ENCODE peak calls at places on chromosomes 16 and 17, in eight cellular contexts. T, N, X, B, C, F, I and K are unnamed samples.

GRCh38 chr16:82741073-82741615 is 114.4 kb downstream of the CDH13 start:
- DNase-seq in T (no peak), C (no peak), N (no peak), B (no peak), I (no peak), X (no peak), F (no peak), K (no peak)

GRCh38 chr16:47204736-47205499 is 61.2 kb upstream of the NETO2 start:
- DNase-seq in C (no peak), F (no peak), X (no peak), N (no peak), B (no peak), I (no peak), T (no peak), K (no peak)

GRCh38 chr16:71771571-71771970 is 37.1 kb downstream of the AP1G1 start:
- DNase-seq in B (no peak), C (no peak), T (no peak), N (no peak), X (no peak), F (no peak), I (no peak), K (no peak)

GRCh38 chr16:74557275-74557674 is 49.6 kb downstream of the GLG1 start:
- DNase-seq in B (no peak), X (no peak), I (no peak), T (no peak), N (no peak), F (no peak), C (no peak), K (no peak)

GRCh38 chr17:55416470-55417052 is 5.1 kb downstream of the MMD start:
- DNase-seq in B (no peak), X (no peak), F (no peak), I (no peak), T (no peak), C (no peak), N (no peak), K (no peak)

GRCh38 chr16:67438824-67439393 is 8.0 kb downstream of the HSD11B2 start:
- DNase-seq in I (no peak), B (no peak), N (no peak), C (no peak), T (no peak), X (no peak), F (no peak), K (no peak)

GRCh38 chr16:88700636-88701482 is 5.3 kb downstream of the RNF166 start:
- DNase-seq in F (peak), B (no peak), C (peak), I (peak), N (no peak), X (peak), T (peak), K (no peak)

GRCh38 chr17:45942284-45942683 is 47.9 kb downstream of the MAPT start:
- DNase-seq in N (no peak), B (no peak), F (peak), X (peak), C (no peak), I (peak), T (peak), K (no peak)

GRCh38 chr16:84479716-84480450 is 24.6 kb downstream of the MEAK7 start:
- DNase-seq in C (no peak), B (no peak), F (no peak), N (no peak), X (no peak), T (no peak), I (peak), K (peak)

GRCh38 chr16:1687427-1688316 is 9.6 kb downstream of the JPT2 start:
- DNase-seq in N (no peak), I (no peak), X (no peak), B (no peak), T (no peak), F (no peak), C (no peak), K (no peak)

GRCh38 chr16:8962393-8963009 is 1.2 kb downstream of the USP7 start:
- DNase-seq in T (no peak), N (no peak), I (no peak), X (no peak), F (no peak), B (no peak), C (no peak), K (no peak)

GRCh38 chr16:4137438-4137837 is 21.2 kb upstream of the ADCY9 start:
- DNase-seq in F (no peak), I (no peak), T (no peak), B (no peak), C (no peak), X (no peak), N (no peak), K (no peak)

GRCh38 chr16:85350973-85351372 is 238.7 kb upstream of the CIBAR2 start:
- DNase-seq in N (peak), I (peak), C (no peak), X (peak), T (peak), F (peak), B (peak), K (no peak)

GRCh38 chr16:86061771-86062170 is 162.8 kb downstream of the IRF8 start:
- DNase-seq in I (no peak), C (no peak), F (no peak), T (no peak), X (no peak), B (no peak), N (no peak), K (no peak)

GRCh38 chr16:8866118-8866883 is 2.5 kb downstream of the CARHSP1 start:
- DNase-seq in X (peak), T (peak), F (no peak), C (no peak), B (no peak), I (no peak), N (no peak), K (no peak)

GRCh38 chr17:45863857-45864654 is 19.4 kb downstream of the SPPL2C start:
- DNase-seq in N (no peak), T (no peak), F (no peak), X (no peak), I (no peak), B (no peak), C (no peak), K (no peak)

GRCh38 chr17:1907216-1907631 is 77.4 kb downstream of the RPA1 start:
- DNase-seq in B (no peak), I (no peak), X (no peak), N (no peak), T (no peak), C (no peak), F (no peak), K (no peak)
- TF ChIP-seq CTCF in B (no peak), I (no peak), X (no peak), N (no peak), T (no peak), C (no peak), F (no peak), K (no peak)

GRCh38 chr17:81345211-81346089 is 49.8 kb upstream of the BAHCC1 start:
- DNase-seq in F (peak), I (peak), B (peak), X (peak), T (peak), C (no peak), N (no peak), K (peak)
- TF ChIP-seq CTCF in F (no peak), I (no peak), B (no peak), X (peak), T (peak), C (no peak), N (no peak), K (peak)

GRCh38 chr17:18213666-18214270 is 11.7 kb upstream of the LLGL1 start:
- DNase-seq in B (no peak), N (no peak), F (no peak), T (no peak), X (peak), C (no peak), I (no peak), K (no peak)

GRCh38 chr17:18219016-18219415 is 6.4 kb upstream of the LLGL1 start:
- DNase-seq in T (no peak), F (no peak), N (no peak), X (peak), C (no peak), I (no peak), B (no peak), K (no peak)

DNA sequence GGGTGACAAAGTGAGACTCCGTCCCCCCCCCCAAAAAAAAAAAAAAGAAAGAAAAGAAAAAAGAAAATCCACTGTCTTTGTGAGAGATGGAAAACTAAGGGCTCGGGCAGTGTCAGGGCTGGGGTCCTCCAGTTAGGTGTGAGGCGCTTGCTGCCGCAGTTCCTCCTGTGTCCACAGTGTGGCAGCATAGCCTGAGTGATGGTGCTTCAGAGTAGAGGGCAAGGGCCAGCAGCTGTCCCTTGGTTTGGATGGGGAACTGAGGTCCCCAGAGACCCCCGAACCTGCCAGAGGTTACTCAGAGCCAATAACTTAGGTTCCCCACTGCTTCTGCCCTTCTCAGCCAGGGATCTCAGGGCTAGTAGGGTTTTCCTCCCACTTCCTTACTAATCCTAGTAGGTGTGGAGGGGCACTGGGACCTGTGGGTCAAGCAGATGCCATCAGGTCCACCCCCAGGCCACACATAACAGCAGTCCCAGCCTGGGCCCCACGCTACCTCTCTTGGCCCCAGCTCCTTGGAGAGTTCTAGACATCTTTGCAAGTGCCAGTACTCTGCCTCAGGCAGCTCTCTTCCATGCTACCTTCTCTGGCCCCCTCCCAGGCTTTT is 7.9 kb upstream of the LLGL1 start:
- DNase-seq in C (peak), N (peak), B (peak), T (peak), X (peak), I (no peak), F (peak), K (peak)
- TF ChIP-seq CTCF in C (no peak), N (peak), B (peak), T (peak), X (peak), I (peak), F (peak), K (peak)

GRCh38 chr17:37088913-37089312 is 140.2 kb downstream of the AATF start:
- DNase-seq in X (no peak), N (no peak), T (no peak), I (no peak), C (no peak), F (no peak), B (no peak), K (no peak)
- TF ChIP-seq CTCF in X (no peak), N (no peak), T (no peak), I (no peak), C (no peak), F (no peak), B (no peak), K (peak)

GRCh38 chr16:2933701-2934100 is 22.0 kb downstream of the FLYWCH1 start:
- DNase-seq in I (no peak), N (no peak), F (no peak), T (no peak), B (no peak), X (no peak), C (no peak), K (no peak)

GRCh38 chr16:2934450-2934849 is 22.7 kb downstream of the FLYWCH1 start:
- DNase-seq in T (no peak), F (no peak), X (no peak), C (no peak), N (no peak), I (no peak), B (no peak), K (no peak)

GRCh38 chr16:2936436-2937011 is 24.8 kb downstream of the FLYWCH1 start:
- DNase-seq in N (no peak), C (no peak), X (no peak), B (no peak), F (no peak), T (no peak), I (no peak), K (no peak)

GRCh38 chr16:2937170-2937569 is 25.4 kb downstream of the FLYWCH1 start:
- DNase-seq in C (no peak), X (no peak), I (no peak), B (no peak), N (no peak), T (no peak), F (no peak), K (no peak)

DNA sequence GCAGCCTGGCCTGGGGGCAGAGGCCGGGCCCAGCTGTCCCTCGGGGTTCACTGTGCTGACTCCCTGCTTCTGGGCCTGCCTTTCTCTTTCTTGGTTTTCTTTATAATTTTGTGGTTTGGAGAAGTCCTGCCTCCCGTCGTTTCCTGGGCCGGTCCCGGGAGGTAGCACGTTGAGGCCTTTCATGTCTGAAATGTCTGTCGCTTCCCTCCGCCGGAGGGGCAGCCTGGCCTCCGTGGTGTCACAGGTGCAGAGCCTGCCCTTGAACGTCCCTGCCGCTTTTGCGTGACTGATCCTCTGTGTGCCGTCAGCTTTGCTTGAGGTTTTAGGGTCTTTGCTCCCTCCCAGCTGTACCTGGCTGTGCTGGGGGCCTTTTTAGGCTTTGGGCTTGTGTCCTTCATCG is 23.7 kb downstream of the FLYWCH1 start:
- DNase-seq in I (no peak), T (no peak), N (no peak), F (no peak), X (no peak), C (no peak), B (no peak), K (no peak)
- TF ChIP-seq CTCF in I (no peak), T (no peak), N (no peak), F (no peak), X (no peak), C (no peak), B (no peak), K (no peak)

GRCh38 chr16:87172632-87173031 is 144.6 kb downstream of the C16orf95 start:
- DNase-seq in B (no peak), I (no peak), X (no peak), C (no peak), F (no peak), T (no peak), N (no peak), K (no peak)
- TF ChIP-seq CTCF in B (no peak), I (no peak), X (no peak), C (no peak), F (no peak), T (no peak), N (peak), K (peak)